ENCODE peak calls at places on chromosomes 1 and 21, in six cellular contexts. T, W, M, E, X and H are unnamed samples.
A peak's percentile ranks its signal among the peaks of the same experiment; 100 is the strongest.

GRCh38 chr1:13583964-13584791 is 546 bp downstream of the PDPN start:
- DNase-seq in T (no peak), W (no peak), M (peak; percentile 82), E (no peak), X (peak; percentile 76), H (no peak)

GRCh38 chr1:224850446-224850845 is 79.0 kb upstream of the DNAH14 start:
- DNase-seq in T (no peak), W (no peak), M (no peak), E (no peak), X (no peak), H (no peak)

GRCh38 chr1:202056644-202057334 is 46.4 kb downstream of the ELF3 start:
- DNase-seq in T (peak; percentile 83), W (peak; percentile 6), M (no peak), E (no peak), X (no peak), H (peak; percentile 98)

GRCh38 chr1:145706282-145706681 is 886 bp downstream of the PDZK1 start:
- DNase-seq in T (peak; percentile 99), W (no peak), M (peak; percentile 30), E (peak; percentile 98), X (no peak), H (peak; percentile 99)

GRCh38 chr1:198151688-198152087 is 5.1 kb upstream of the NEK7 start:
- DNase-seq in T (no peak), W (no peak), M (peak; percentile 62), E (no peak), X (no peak), H (no peak)

GRCh38 chr21:32978346-32979270 is 47.1 kb upstream of the OLIG2 start:
- DNase-seq in T (no peak), W (no peak), M (no peak), E (no peak), X (peak; percentile 54), H (no peak)

GRCh38 chr21:39483917-39484316 is 32.1 kb downstream of the SH3BGR start:
- DNase-seq in T (peak; percentile 48), W (no peak), M (peak; percentile 70), E (no peak), X (no peak), H (no peak)

GRCh38 chr1:223245411-223245810 is 102.4 kb upstream of the TLR5 start:
- DNase-seq in T (no peak), W (no peak), M (no peak), E (no peak), X (no peak), H (no peak)

GRCh38 chr1:37073752-37074151 is 39.4 kb upstream of the GRIK3 start:
- DNase-seq in T (no peak), W (no peak), M (no peak), E (no peak), X (no peak), H (no peak)

GRCh38 chr1:246726255-246726679 is 2.1 kb downstream of the SCCPDH start:
- DNase-seq in T (no peak), W (no peak), M (no peak), E (no peak), X (no peak), H (no peak)

GRCh38 chr1:182111496-182111895 is 50.0 kb upstream of the ZNF648 start:
- DNase-seq in T (no peak), W (no peak), M (no peak), E (no peak), X (no peak), H (no peak)

GRCh38 chr1:21855257-21856096 is 43.4 kb downstream of the LDLRAD2 start:
- DNase-seq in T (peak; percentile 6), W (no peak), M (no peak), E (no peak), X (no peak), H (no peak)

GRCh38 chr21:15079276-15079675 is 14.5 kb upstream of the NRIP1 start:
- DNase-seq in T (no peak), W (no peak), M (no peak), E (no peak), X (no peak), H (no peak)

GRCh38 chr1:53327183-53327941 is 508 bp downstream of the LRP8 start:
- DNase-seq in T (peak; percentile 16), W (peak; percentile 48), M (peak; percentile 22), E (no peak), X (peak; percentile 79), H (peak; percentile 37)

GRCh38 chr1:181190362-181191035 is 102.0 kb downstream of the IER5 start:
- DNase-seq in T (no peak), W (no peak), M (no peak), E (no peak), X (no peak), H (no peak)

GRCh38 chr1:77834771-77835334 is 53.6 kb upstream of the NEXN start:
- DNase-seq in T (peak; percentile 55), W (no peak), M (peak; percentile 70), E (no peak), X (no peak), H (no peak)

GRCh38 chr1:67825596-67825995 is 7.7 kb downstream of the GNG12 start:
- DNase-seq in T (no peak), W (no peak), M (no peak), E (no peak), X (no peak), H (no peak)
- TF ChIP-seq EZH2 in T (no peak), W (no peak), M (no peak), E (no peak), X (no peak), H (no peak)

DNA sequence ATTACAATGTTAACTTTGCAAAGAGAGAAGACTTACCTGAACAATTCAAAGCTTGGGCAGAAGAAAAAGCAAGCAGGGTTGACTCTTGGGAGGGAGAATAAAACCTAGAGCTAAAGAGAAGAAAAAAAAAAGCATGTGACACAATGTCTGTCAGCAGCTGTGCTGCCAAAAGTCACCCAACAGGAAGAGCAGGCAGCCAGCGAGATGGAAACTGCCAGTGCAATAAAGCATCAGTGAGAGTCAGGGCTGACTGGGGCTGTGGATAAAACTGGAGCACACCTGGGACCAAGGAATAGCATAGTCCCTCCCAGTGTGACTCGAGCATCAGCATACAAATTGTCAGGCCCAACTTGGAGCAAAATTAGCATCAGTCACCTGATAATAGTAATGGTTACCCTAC is 65.0 kb upstream of the SLC22A15 start:
- DNase-seq in T (peak; percentile 61), W (no peak), M (no peak), E (no peak), X (no peak), H (peak; percentile 58)
- H2AFZ ChIP-seq in T (no peak overlapping the region), W (no peak overlapping the region), M (no peak overlapping the region), E (no peak overlapping the region), X (no peak overlapping the region), H (no peak overlapping the region)

GRCh38 chr1:207812778-207813512 is 61.1 kb downstream of the CD46 start:
- DNase-seq in T (no peak), W (no peak), M (no peak), E (no peak), X (no peak), H (no peak)
- H3K4me1 ChIP-seq in T (peaks cover 21% of the 10 kb centered on the region), W (peaks cover 31% of the 10 kb centered on the region), M (peaks cover 3% of the 10 kb centered on the region), E (peaks cover 34% of the 10 kb centered on the region), X (no peaks in the 10 kb centered on the region), H (no peaks in the 10 kb centered on the region)

DNA sequence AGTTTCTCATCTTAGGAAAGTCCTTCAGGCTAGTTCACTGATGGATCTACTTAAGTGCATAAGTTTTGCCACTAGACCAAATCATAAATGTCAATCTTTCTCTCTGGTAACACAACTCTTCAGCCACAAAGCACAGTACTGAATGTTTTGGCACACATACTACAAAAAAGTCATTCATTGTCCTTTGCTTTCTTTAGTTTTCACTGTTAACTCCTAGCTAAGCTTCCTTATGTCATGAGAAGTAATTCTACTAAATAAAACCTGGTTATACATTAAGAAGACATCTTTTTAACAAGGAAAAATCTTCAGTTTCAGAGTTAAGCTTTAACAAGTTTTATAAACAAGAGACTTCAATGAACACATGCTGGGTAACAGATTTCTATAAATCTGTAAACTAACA is 379.2 kb upstream of the NFIA start:
- DNase-seq in T (no peak), W (no peak), M (no peak), E (no peak), X (no peak), H (no peak)
- TF ChIP-seq EZH2 in T (no peak), W (no peak), M (no peak), E (no peak), X (no peak), H (no peak)

GRCh38 chr1:101245575-101245927 is 8.7 kb downstream of the S1PR1 start:
- DNase-seq in T (no peak), W (no peak), M (no peak), E (no peak), X (no peak), H (no peak)
- H2AFZ ChIP-seq in T (no peak overlapping the region), W (no peak overlapping the region), M (no peak overlapping the region), E (no peak overlapping the region), X (no peak overlapping the region), H (no peak overlapping the region)

GRCh38 chr1:2267051-2267830 is 39.1 kb downstream of the SKI start:
- DNase-seq in T (no peak), W (no peak), M (no peak), E (no peak), X (no peak), H (no peak)
- H3K4me1 ChIP-seq in T (no peaks in the 10 kb centered on the region), W (peaks cover 45% of the 10 kb centered on the region), M (peaks cover 18% of the 10 kb centered on the region), E (no peaks in the 10 kb centered on the region), X (peaks cover 23% of the 10 kb centered on the region), H (no peaks in the 10 kb centered on the region)

GRCh38 chr21:17854771-17855170 is 35.6 kb upstream of the C21orf91 start:
- DNase-seq in T (no peak), W (no peak), M (peak; percentile 1), E (no peak), X (no peak), H (no peak)
- TF ChIP-seq EZH2 in T (no peak), W (no peak), M (no peak), E (no peak), X (no peak), H (no peak)

GRCh38 chr1:96579639-96580038 is 141.9 kb upstream of the PTBP2 start:
- DNase-seq in T (peak; percentile 10), W (no peak), M (no peak), E (no peak), X (no peak), H (no peak)
- H2AFZ ChIP-seq in T (no peak overlapping the region), W (no peak overlapping the region), M (no peak overlapping the region), E (no peak overlapping the region), X (no peak overlapping the region), H (no peak overlapping the region)